ENCODE peak calls at places on chromosomes 5 and 9, in nine cellular contexts. One of them, this sample, is unnamed.

GRCh38 chr9:89541798-89542197 is 43.9 kb upstream of the SEMA4D start:
- DNase-seq in uterus: no peak
- DNase-seq in AG09319: no peak
- DNase-seq in right atrium auricular region: no peak
- DNase-seq in WTC11: no peak
- DNase-seq in tibial artery: no peak
- DNase-seq in heart right ventricle: no peak
- DNase-seq in AG04450: no peak
- DNase-seq in GM13977: no peak
- DNase-seq in this sample: peak

GRCh38 chr9:126373241-126373640 is 46.6 kb downstream of the MVB12B start:
- DNase-seq in heart right ventricle: no peak
- DNase-seq in uterus: no peak
- DNase-seq in AG04450: no peak
- DNase-seq in tibial artery: no peak
- DNase-seq in right atrium auricular region: no peak
- DNase-seq in AG09319: no peak
- DNase-seq in GM13977: no peak
- DNase-seq in WTC11: no peak
- DNase-seq in this sample: no peak

GRCh38 chr5:98975682-98976407 is 47.0 kb upstream of the CHD1 start:
- DNase-seq in AG09319: no peak
- DNase-seq in heart right ventricle: no peak
- DNase-seq in GM13977: no peak
- DNase-seq in WTC11: no peak
- DNase-seq in right atrium auricular region: no peak
- DNase-seq in tibial artery: no peak
- DNase-seq in AG04450: no peak
- DNase-seq in uterus: no peak
- DNase-seq in this sample: no peak

GRCh38 chr9:22595805-22596204 is 149.2 kb downstream of the DMRTA1 start:
- DNase-seq in uterus: no peak
- DNase-seq in GM13977: no peak
- DNase-seq in WTC11: no peak
- DNase-seq in AG09319: no peak
- DNase-seq in tibial artery: no peak
- DNase-seq in AG04450: no peak
- DNase-seq in right atrium auricular region: no peak
- DNase-seq in heart right ventricle: no peak
- DNase-seq in this sample: no peak

GRCh38 chr9:137018761-137019559 is 9.1 kb downstream of the ABCA2 start:
- DNase-seq in AG04450: no peak
- DNase-seq in right atrium auricular region: no peak
- DNase-seq in heart right ventricle: no peak
- DNase-seq in tibial artery: no peak
- DNase-seq in uterus: no peak
- DNase-seq in WTC11: no peak
- DNase-seq in AG09319: no peak
- DNase-seq in GM13977: no peak
- DNase-seq in this sample: no peak

GRCh38 chr5:58378613-58379385 is 81.1 kb downstream of the PLK2 start:
- DNase-seq in heart right ventricle: no peak
- DNase-seq in right atrium auricular region: no peak
- DNase-seq in AG09319: no peak
- DNase-seq in AG04450: no peak
- DNase-seq in WTC11: no peak
- DNase-seq in GM13977: no peak
- DNase-seq in tibial artery: no peak
- DNase-seq in uterus: no peak
- DNase-seq in this sample: no peak

GRCh38 chr9:99593621-99594020 is 228.1 kb upstream of the NR4A3 start:
- DNase-seq in GM13977: no peak
- DNase-seq in WTC11: no peak
- DNase-seq in heart right ventricle: no peak
- DNase-seq in tibial artery: no peak
- DNase-seq in AG09319: no peak
- DNase-seq in right atrium auricular region: no peak
- DNase-seq in AG04450: no peak
- DNase-seq in uterus: no peak
- DNase-seq in this sample: no peak

GRCh38 chr5:160640417-160640816 is 211.6 kb downstream of the ATP10B start:
- DNase-seq in uterus: no peak
- DNase-seq in heart right ventricle: no peak
- DNase-seq in right atrium auricular region: no peak
- DNase-seq in WTC11: no peak
- DNase-seq in AG04450: no peak
- DNase-seq in GM13977: no peak
- DNase-seq in tibial artery: no peak
- DNase-seq in AG09319: no peak
- DNase-seq in this sample: no peak

GRCh38 chr5:13566903-13567339 is 377.6 kb downstream of the DNAH5 start:
- DNase-seq in AG04450: no peak
- DNase-seq in GM13977: no peak
- DNase-seq in WTC11: no peak
- DNase-seq in uterus: no peak
- DNase-seq in right atrium auricular region: no peak
- DNase-seq in AG09319: no peak
- DNase-seq in heart right ventricle: no peak
- DNase-seq in tibial artery: no peak
- DNase-seq in this sample: no peak

GRCh38 chr5:109740329-109740728 is 50.6 kb downstream of the MAN2A1 start:
- DNase-seq in tibial artery: no peak
- DNase-seq in GM13977: peak
- DNase-seq in AG04450: no peak
- DNase-seq in heart right ventricle: no peak
- DNase-seq in WTC11: no peak
- DNase-seq in uterus: no peak
- DNase-seq in AG09319: no peak
- DNase-seq in right atrium auricular region: no peak
- DNase-seq in this sample: no peak

GRCh38 chr5:173873296-173873922 is 14.7 kb upstream of the CPEB4 start:
- DNase-seq in right atrium auricular region: peak
- DNase-seq in heart right ventricle: no peak
- DNase-seq in AG09319: no peak
- DNase-seq in uterus: no peak
- DNase-seq in AG04450: no peak
- DNase-seq in tibial artery: no peak
- DNase-seq in WTC11: no peak
- DNase-seq in GM13977: no peak
- DNase-seq in this sample: no peak

GRCh38 chr9:107890921-107891465 is 401.4 kb upstream of the KLF4 start:
- DNase-seq in AG09319: no peak
- DNase-seq in GM13977: no peak
- DNase-seq in heart right ventricle: no peak
- DNase-seq in uterus: no peak
- DNase-seq in AG04450: no peak
- DNase-seq in right atrium auricular region: no peak
- DNase-seq in tibial artery: no peak
- DNase-seq in WTC11: no peak
- DNase-seq in this sample: no peak

GRCh38 chr9:13487071-13487470 is 207.6 kb upstream of the MPDZ start:
- DNase-seq in WTC11: no peak
- DNase-seq in GM13977: no peak
- DNase-seq in AG09319: no peak
- DNase-seq in right atrium auricular region: no peak
- DNase-seq in uterus: no peak
- DNase-seq in AG04450: no peak
- DNase-seq in heart right ventricle: no peak
- DNase-seq in tibial artery: no peak
- DNase-seq in this sample: no peak

GRCh38 chr9:34957492-34958410 is at the start of gene PHF24:
- DNase-seq in uterus: no peak
- DNase-seq in heart right ventricle: no peak
- DNase-seq in GM13977: no peak
- DNase-seq in AG09319: no peak
- DNase-seq in AG04450: no peak
- DNase-seq in tibial artery: no peak
- DNase-seq in right atrium auricular region: no peak
- DNase-seq in WTC11: peak
- DNase-seq in this sample: peak

GRCh38 chr5:72523960-72524582 is 16.9 kb upstream of the ZNF366 start:
- DNase-seq in heart right ventricle: no peak
- DNase-seq in GM13977: peak
- DNase-seq in AG09319: peak
- DNase-seq in tibial artery: no peak
- DNase-seq in uterus: no peak
- DNase-seq in WTC11: no peak
- DNase-seq in AG04450: peak
- DNase-seq in right atrium auricular region: no peak
- DNase-seq in this sample: no peak

GRCh38 chr5:134290443-134290842 is 64.6 kb upstream of the PPP2CA start:
- DNase-seq in right atrium auricular region: no peak
- DNase-seq in AG04450: no peak
- DNase-seq in GM13977: no peak
- DNase-seq in AG09319: no peak
- DNase-seq in WTC11: no peak
- DNase-seq in heart right ventricle: no peak
- DNase-seq in uterus: no peak
- DNase-seq in tibial artery: no peak
- DNase-seq in this sample: no peak

GRCh38 chr5:134288610-134289009 is 62.7 kb upstream of the PPP2CA start:
- DNase-seq in uterus: no peak
- DNase-seq in WTC11: no peak
- DNase-seq in heart right ventricle: no peak
- DNase-seq in right atrium auricular region: no peak
- DNase-seq in AG04450: no peak
- DNase-seq in AG09319: no peak
- DNase-seq in GM13977: no peak
- DNase-seq in tibial artery: no peak
- DNase-seq in this sample: no peak

GRCh38 chr5:134289509-134290113 is 63.7 kb upstream of the PPP2CA start:
- DNase-seq in right atrium auricular region: peak
- DNase-seq in tibial artery: peak
- DNase-seq in heart right ventricle: peak
- DNase-seq in AG04450: peak
- DNase-seq in uterus: peak
- DNase-seq in GM13977: peak
- DNase-seq in WTC11: peak
- DNase-seq in AG09319: peak
- DNase-seq in this sample: peak
- TF ChIP-seq CTCF in right atrium auricular region: peak
- TF ChIP-seq CTCF in tibial artery: peak
- TF ChIP-seq CTCF in heart right ventricle: peak
- TF ChIP-seq CTCF in AG04450: peak
- TF ChIP-seq CTCF in uterus: peak
- TF ChIP-seq CTCF in GM13977: peak
- TF ChIP-seq CTCF in WTC11: peak
- TF ChIP-seq CTCF in AG09319: peak
- TF ChIP-seq CTCF in this sample: peak

DNA sequence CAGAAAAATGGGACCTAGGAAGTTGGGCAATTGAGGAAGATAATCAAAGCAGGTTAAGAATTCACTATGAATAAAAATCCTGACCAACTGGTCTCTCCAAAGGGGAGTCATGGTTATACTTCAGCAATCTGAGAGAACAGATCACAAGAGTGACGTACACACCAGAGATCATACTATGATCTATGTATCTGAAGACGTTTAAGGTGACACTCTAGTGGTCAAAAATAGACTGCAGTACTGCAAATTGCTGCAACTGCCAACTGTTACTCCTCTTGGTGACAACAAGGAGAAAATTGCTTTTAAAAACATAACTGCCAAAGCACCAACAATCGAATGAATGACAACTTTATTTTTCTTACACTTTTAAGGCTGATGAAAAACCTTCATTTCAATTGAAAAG is 4.9 kb downstream of the AK6 start:
- DNase-seq in GM13977: no peak
- DNase-seq in right atrium auricular region: no peak
- DNase-seq in WTC11: no peak
- DNase-seq in tibial artery: no peak
- DNase-seq in AG09319: no peak
- DNase-seq in uterus: no peak
- DNase-seq in AG04450: no peak
- DNase-seq in heart right ventricle: no peak
- DNase-seq in this sample: no peak
- TF ChIP-seq CTCF in GM13977: peak
- TF ChIP-seq CTCF in right atrium auricular region: peak
- TF ChIP-seq CTCF in WTC11: no peak
- TF ChIP-seq CTCF in tibial artery: no peak
- TF ChIP-seq CTCF in AG09319: no peak
- TF ChIP-seq CTCF in uterus: no peak
- TF ChIP-seq CTCF in AG04450: peak
- TF ChIP-seq CTCF in heart right ventricle: no peak
- TF ChIP-seq CTCF in this sample: peak

DNA sequence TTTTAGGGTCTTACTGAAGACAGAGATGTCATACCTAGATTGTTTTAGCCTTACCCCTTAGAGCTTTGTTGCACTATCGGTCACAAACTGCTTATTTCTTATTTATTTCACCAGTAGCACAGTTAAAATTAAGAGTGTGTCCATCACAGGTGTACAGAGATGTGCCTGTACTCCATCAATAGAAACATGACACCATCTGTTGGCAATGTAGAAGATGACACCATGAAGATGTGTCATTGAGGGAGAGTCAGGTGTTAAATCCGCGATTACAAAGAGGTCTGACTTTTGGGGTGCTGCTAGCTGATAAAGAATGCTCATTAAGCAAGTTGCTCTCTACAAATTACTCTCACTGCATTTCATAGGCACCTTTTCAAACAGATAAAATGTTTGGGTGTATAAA is 164.4 kb downstream of the SMARCA2 start:
- DNase-seq in tibial artery: no peak
- DNase-seq in heart right ventricle: no peak
- DNase-seq in WTC11: no peak
- DNase-seq in AG04450: no peak
- DNase-seq in AG09319: no peak
- DNase-seq in GM13977: no peak
- DNase-seq in uterus: no peak
- DNase-seq in right atrium auricular region: no peak
- DNase-seq in this sample: no peak
- TF ChIP-seq CTCF in tibial artery: no peak
- TF ChIP-seq CTCF in heart right ventricle: no peak
- TF ChIP-seq CTCF in WTC11: no peak
- TF ChIP-seq CTCF in AG04450: no peak
- TF ChIP-seq CTCF in AG09319: no peak
- TF ChIP-seq CTCF in GM13977: no peak
- TF ChIP-seq CTCF in uterus: no peak
- TF ChIP-seq CTCF in right atrium auricular region: no peak
- TF ChIP-seq CTCF in this sample: no peak

DNA sequence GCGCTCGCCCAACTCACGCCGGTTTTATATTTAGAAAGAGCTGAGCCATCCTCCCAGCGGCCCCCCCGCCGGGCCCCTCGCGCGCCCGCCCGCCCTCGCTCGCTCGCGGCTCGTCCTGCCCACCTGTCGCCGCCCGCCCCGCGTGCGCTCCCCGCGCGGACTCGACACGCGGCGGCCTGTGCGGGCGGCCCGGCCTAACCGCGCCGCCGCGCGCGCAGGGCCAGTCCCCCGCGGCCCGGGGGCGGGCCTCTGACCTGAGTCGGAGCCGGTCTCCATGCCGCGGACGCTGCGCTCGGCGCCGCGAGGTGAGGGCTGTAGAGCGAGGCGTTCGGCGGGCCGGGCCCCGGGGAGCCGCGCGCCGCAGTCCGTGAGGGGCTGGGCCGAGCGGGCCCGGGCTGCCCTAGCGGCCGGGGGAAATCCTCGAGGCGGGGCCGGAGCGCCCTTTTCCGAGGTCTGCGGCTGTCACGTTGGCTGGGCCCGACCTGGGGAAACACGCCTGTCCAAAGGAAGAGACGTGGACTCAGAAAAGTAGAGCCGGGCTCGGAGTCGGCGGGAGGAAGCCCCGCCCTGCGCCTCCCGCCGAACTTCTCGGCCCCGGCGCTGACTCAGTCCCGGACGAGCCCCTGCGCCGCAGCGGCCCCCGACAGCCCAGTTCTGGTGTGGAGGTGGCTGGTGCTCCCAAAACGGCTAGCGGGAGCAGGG is at the start of gene ECPAS:
- DNase-seq in heart right ventricle: peak
- DNase-seq in WTC11: peak
- DNase-seq in uterus: peak
- DNase-seq in AG04450: peak
- DNase-seq in tibial artery: peak
- DNase-seq in AG09319: peak
- DNase-seq in GM13977: peak
- DNase-seq in right atrium auricular region: peak
- DNase-seq in this sample: peak
- TF ChIP-seq CTCF in heart right ventricle: no peak
- TF ChIP-seq CTCF in WTC11: no peak
- TF ChIP-seq CTCF in uterus: no peak
- TF ChIP-seq CTCF in AG04450: no peak
- TF ChIP-seq CTCF in tibial artery: no peak
- TF ChIP-seq CTCF in AG09319: no peak
- TF ChIP-seq CTCF in GM13977: no peak
- TF ChIP-seq CTCF in right atrium auricular region: no peak
- TF ChIP-seq CTCF in this sample: no peak